ENCODE peak calls at places on chromosomes 13 and 19, in ten cellular contexts. One of them, this sample, is unnamed.

GRCh38 chr19:42051166-42052115 is 18.6 kb downstream of the GRIK5 start:
- DNase-seq in EH: peak
- DNase-seq in GM23338: peak
- DNase-seq in activated T-cell treated with anti-CD3 and anti-CD28 coated beads, Interleukin-2, amount 50 U/mL, for 4 hours: no peak
- DNase-seq in uterus: no peak
- DNase-seq in HS-5: no peak
- DNase-seq in right atrium auricular region: no peak
- DNase-seq in stimulated activated CD8-positive, alpha-beta memory T cell treated with anti-CD3 and anti-CD28 coated beads, Interleukin-7, amount 100 ng/mL, for 1 hour: no peak
- DNase-seq in midbrain: no peak
- DNase-seq in dorsolateral prefrontal cortex: no peak
- DNase-seq in this sample: no peak

GRCh38 chr13:26074706-26075105 is 22.9 kb upstream of the SHISA2 start:
- DNase-seq in EH: peak
- DNase-seq in GM23338: no peak
- DNase-seq in activated T-cell treated with anti-CD3 and anti-CD28 coated beads, Interleukin-2, amount 50 U/mL, for 4 hours: no peak
- DNase-seq in uterus: no peak
- DNase-seq in HS-5: no peak
- DNase-seq in right atrium auricular region: no peak
- DNase-seq in stimulated activated CD8-positive, alpha-beta memory T cell treated with anti-CD3 and anti-CD28 coated beads, Interleukin-7, amount 100 ng/mL, for 1 hour: no peak
- DNase-seq in midbrain: no peak
- DNase-seq in dorsolateral prefrontal cortex: no peak
- DNase-seq in this sample: no peak

GRCh38 chr19:37304190-37304883 is 66.6 kb upstream of the ZNF527 start:
- DNase-seq in EH: no peak
- DNase-seq in GM23338: no peak
- DNase-seq in activated T-cell treated with anti-CD3 and anti-CD28 coated beads, Interleukin-2, amount 50 U/mL, for 4 hours: no peak
- DNase-seq in uterus: peak
- DNase-seq in HS-5: no peak
- DNase-seq in right atrium auricular region: no peak
- DNase-seq in stimulated activated CD8-positive, alpha-beta memory T cell treated with anti-CD3 and anti-CD28 coated beads, Interleukin-7, amount 100 ng/mL, for 1 hour: no peak
- DNase-seq in midbrain: peak
- DNase-seq in dorsolateral prefrontal cortex: peak
- DNase-seq in this sample: no peak

GRCh38 chr13:108263961-108264360 is 5.6 kb upstream of the TNFSF13B start:
- DNase-seq in EH: no peak
- DNase-seq in GM23338: no peak
- DNase-seq in activated T-cell treated with anti-CD3 and anti-CD28 coated beads, Interleukin-2, amount 50 U/mL, for 4 hours: no peak
- DNase-seq in uterus: no peak
- DNase-seq in HS-5: no peak
- DNase-seq in right atrium auricular region: no peak
- DNase-seq in stimulated activated CD8-positive, alpha-beta memory T cell treated with anti-CD3 and anti-CD28 coated beads, Interleukin-7, amount 100 ng/mL, for 1 hour: no peak
- DNase-seq in midbrain: no peak
- DNase-seq in dorsolateral prefrontal cortex: no peak
- DNase-seq in this sample: no peak

GRCh38 chr13:40362502-40362901 is 303.9 kb downstream of the FOXO1 start:
- DNase-seq in EH: no peak
- DNase-seq in GM23338: no peak
- DNase-seq in activated T-cell treated with anti-CD3 and anti-CD28 coated beads, Interleukin-2, amount 50 U/mL, for 4 hours: no peak
- DNase-seq in uterus: no peak
- DNase-seq in HS-5: no peak
- DNase-seq in right atrium auricular region: peak
- DNase-seq in stimulated activated CD8-positive, alpha-beta memory T cell treated with anti-CD3 and anti-CD28 coated beads, Interleukin-7, amount 100 ng/mL, for 1 hour: no peak
- DNase-seq in midbrain: no peak
- DNase-seq in dorsolateral prefrontal cortex: no peak
- DNase-seq in this sample: no peak

GRCh38 chr13:34757441-34757840 is 184.6 kb upstream of the NBEA start:
- DNase-seq in EH: peak
- DNase-seq in GM23338: no peak
- DNase-seq in activated T-cell treated with anti-CD3 and anti-CD28 coated beads, Interleukin-2, amount 50 U/mL, for 4 hours: no peak
- DNase-seq in uterus: no peak
- DNase-seq in HS-5: no peak
- DNase-seq in right atrium auricular region: no peak
- DNase-seq in stimulated activated CD8-positive, alpha-beta memory T cell treated with anti-CD3 and anti-CD28 coated beads, Interleukin-7, amount 100 ng/mL, for 1 hour: no peak
- DNase-seq in midbrain: no peak
- DNase-seq in dorsolateral prefrontal cortex: no peak
- DNase-seq in this sample: no peak

GRCh38 chr19:46471116-46471733 is at the start of gene PNMA8A:
- DNase-seq in EH: peak
- DNase-seq in GM23338: peak
- DNase-seq in activated T-cell treated with anti-CD3 and anti-CD28 coated beads, Interleukin-2, amount 50 U/mL, for 4 hours: no peak
- DNase-seq in uterus: peak
- DNase-seq in HS-5: no peak
- DNase-seq in right atrium auricular region: peak
- DNase-seq in stimulated activated CD8-positive, alpha-beta memory T cell treated with anti-CD3 and anti-CD28 coated beads, Interleukin-7, amount 100 ng/mL, for 1 hour: no peak
- DNase-seq in midbrain: peak
- DNase-seq in dorsolateral prefrontal cortex: peak
- DNase-seq in this sample: no peak

GRCh38 chr19:54312436-54313362 is at the start of gene LILRA5:
- DNase-seq in EH: no peak
- DNase-seq in GM23338: no peak
- DNase-seq in activated T-cell treated with anti-CD3 and anti-CD28 coated beads, Interleukin-2, amount 50 U/mL, for 4 hours: no peak
- DNase-seq in uterus: no peak
- DNase-seq in HS-5: no peak
- DNase-seq in right atrium auricular region: no peak
- DNase-seq in stimulated activated CD8-positive, alpha-beta memory T cell treated with anti-CD3 and anti-CD28 coated beads, Interleukin-7, amount 100 ng/mL, for 1 hour: no peak
- DNase-seq in midbrain: no peak
- DNase-seq in dorsolateral prefrontal cortex: no peak
- DNase-seq in this sample: peak

GRCh38 chr19:51029718-51030117 is 3.3 kb upstream of the KLK11 start:
- DNase-seq in EH: no peak
- DNase-seq in GM23338: peak
- DNase-seq in activated T-cell treated with anti-CD3 and anti-CD28 coated beads, Interleukin-2, amount 50 U/mL, for 4 hours: no peak
- DNase-seq in uterus: no peak
- DNase-seq in HS-5: no peak
- DNase-seq in right atrium auricular region: no peak
- DNase-seq in stimulated activated CD8-positive, alpha-beta memory T cell treated with anti-CD3 and anti-CD28 coated beads, Interleukin-7, amount 100 ng/mL, for 1 hour: no peak
- DNase-seq in midbrain: no peak
- DNase-seq in dorsolateral prefrontal cortex: no peak
- DNase-seq in this sample: no peak